ENCODE peak calls at places on chromosomes 5 and 9, in four cellular contexts. One of them, this sample, is unnamed.

GRCh38 chr5:7873216-7873615 is 4.3 kb downstream of the MTRR start:
- DNase-seq in thyroid gland: no peak
- DNase-seq in hepatocyte: no peak
- DNase-seq in Peyer's patch: no peak
- DNase-seq in this sample: no peak

GRCh38 chr5:94471496-94471895 is 146.9 kb downstream of the KIAA0825 start:
- DNase-seq in thyroid gland: no peak
- DNase-seq in Peyer's patch: no peak
- DNase-seq in hepatocyte: peak
- DNase-seq in this sample: no peak

GRCh38 chr9:68725070-68725469 is 20.0 kb downstream of the PIP5K1B start:
- DNase-seq in thyroid gland: no peak
- DNase-seq in Peyer's patch: no peak
- DNase-seq in hepatocyte: no peak
- DNase-seq in this sample: no peak

GRCh38 chr9:94909250-94909894 is 182.9 kb downstream of the AOPEP start:
- DNase-seq in hepatocyte: no peak
- DNase-seq in thyroid gland: no peak
- DNase-seq in Peyer's patch: no peak
- DNase-seq in this sample: no peak

GRCh38 chr5:1658665-1659064 is 134.9 kb upstream of the LPCAT1 start:
- DNase-seq in thyroid gland: no peak
- DNase-seq in Peyer's patch: no peak
- DNase-seq in hepatocyte: no peak
- DNase-seq in this sample: no peak

GRCh38 chr9:108634669-108635462 is 220.9 kb downstream of the ACTL7B start:
- DNase-seq in Peyer's patch: no peak
- DNase-seq in thyroid gland: no peak
- DNase-seq in hepatocyte: no peak
- DNase-seq in this sample: no peak

GRCh38 chr9:120104771-120105170 is 475.2 kb downstream of the CDK5RAP2 start:
- DNase-seq in hepatocyte: no peak
- DNase-seq in Peyer's patch: no peak
- DNase-seq in thyroid gland: no peak
- DNase-seq in this sample: no peak

GRCh38 chr5:73274870-73275756 is 102.1 kb downstream of the TMEM174 start:
- DNase-seq in hepatocyte: peak
- DNase-seq in thyroid gland: no peak
- DNase-seq in Peyer's patch: no peak
- DNase-seq in this sample: no peak

GRCh38 chr5:67095346-67095871 is 101.2 kb downstream of the CD180 start:
- DNase-seq in hepatocyte: peak
- DNase-seq in thyroid gland: peak
- DNase-seq in Peyer's patch: peak
- DNase-seq in this sample: peak

GRCh38 chr5:177389368-177390169 is 5.3 kb downstream of the SLC34A1 start:
- DNase-seq in hepatocyte: peak
- DNase-seq in thyroid gland: no peak
- DNase-seq in Peyer's patch: peak
- DNase-seq in this sample: no peak

GRCh38 chr5:38112930-38113329 is 145.4 kb upstream of the EGFLAM start:
- DNase-seq in Peyer's patch: no peak
- DNase-seq in hepatocyte: no peak
- DNase-seq in thyroid gland: no peak
- DNase-seq in this sample: no peak

GRCh38 chr9:79812507-79813261 is 240.9 kb downstream of the TLE4 start:
- DNase-seq in hepatocyte: no peak
- DNase-seq in thyroid gland: no peak
- DNase-seq in Peyer's patch: peak
- DNase-seq in this sample: no peak

GRCh38 chr9:98887918-98888510 is 55.7 kb upstream of the COL15A1 start:
- DNase-seq in thyroid gland: no peak
- DNase-seq in hepatocyte: peak
- DNase-seq in Peyer's patch: no peak
- DNase-seq in this sample: no peak

GRCh38 chr5:50711280-50711679 is 44.8 kb downstream of the PARP8 start:
- DNase-seq in hepatocyte: peak
- DNase-seq in Peyer's patch: peak
- DNase-seq in thyroid gland: peak
- DNase-seq in this sample: peak

GRCh38 chr5:41794478-41794877 is 75.7 kb downstream of the OXCT1 start:
- DNase-seq in hepatocyte: peak
- DNase-seq in Peyer's patch: no peak
- DNase-seq in thyroid gland: no peak
- DNase-seq in this sample: no peak

GRCh38 chr5:3622961-3623360 is 27.3 kb downstream of the IRX1 start:
- DNase-seq in Peyer's patch: no peak
- DNase-seq in hepatocyte: no peak
- DNase-seq in thyroid gland: no peak
- DNase-seq in this sample: no peak

GRCh38 chr9:131264231-131264630 is 12.1 kb downstream of the FAM78A start:
- DNase-seq in thyroid gland: no peak
- DNase-seq in hepatocyte: no peak
- DNase-seq in Peyer's patch: no peak
- DNase-seq in this sample: no peak

GRCh38 chr9:91374939-91375338 is 13.2 kb upstream of the AUH start:
- DNase-seq in Peyer's patch: no peak
- DNase-seq in thyroid gland: no peak
- DNase-seq in hepatocyte: no peak
- DNase-seq in this sample: no peak

GRCh38 chr5:34738381-34738780 is 82.3 kb downstream of the RAI14 start:
- DNase-seq in hepatocyte: no peak
- DNase-seq in thyroid gland: no peak
- DNase-seq in Peyer's patch: no peak
- DNase-seq in this sample: peak
- H3K27ac ChIP-seq in hepatocyte: no peak
- H3K27ac ChIP-seq in thyroid gland: no peak
- H3K27ac ChIP-seq in Peyer's patch: no peak
- H3K27ac ChIP-seq in this sample: peak

GRCh38 chr5:179606071-179606909 is 17.2 kb downstream of the HNRNPH1 start:
- DNase-seq in thyroid gland: no peak
- DNase-seq in hepatocyte: no peak
- DNase-seq in Peyer's patch: no peak
- DNase-seq in this sample: no peak
- H3K27ac ChIP-seq in thyroid gland: peak
- H3K27ac ChIP-seq in hepatocyte: peak
- H3K27ac ChIP-seq in Peyer's patch: peak
- H3K27ac ChIP-seq in this sample: no peak

DNA sequence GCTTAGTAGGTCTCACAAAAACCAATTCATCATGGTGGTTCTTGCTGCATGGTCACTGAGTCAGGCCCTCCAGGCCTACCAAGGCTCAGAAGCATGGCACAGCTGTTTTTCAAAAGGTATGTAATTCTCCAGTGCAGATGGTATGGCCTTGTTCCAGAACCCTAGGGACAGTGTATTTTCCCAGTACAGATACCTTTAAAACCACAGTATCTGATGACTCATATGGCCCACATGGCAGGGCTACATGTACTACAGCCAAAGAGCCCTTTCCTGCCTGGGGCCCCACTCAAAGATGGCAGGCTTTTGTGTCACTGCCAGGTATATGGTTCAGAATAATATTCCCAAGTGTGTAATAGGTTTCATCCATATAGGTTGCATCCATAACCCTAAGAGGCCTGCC is 16.5 kb downstream of the CSF2 start:
- DNase-seq in hepatocyte: no peak
- DNase-seq in thyroid gland: no peak
- DNase-seq in Peyer's patch: no peak
- DNase-seq in this sample: no peak
- H3K27ac ChIP-seq in hepatocyte: no peak
- H3K27ac ChIP-seq in thyroid gland: no peak
- H3K27ac ChIP-seq in Peyer's patch: no peak
- H3K27ac ChIP-seq in this sample: no peak

DNA sequence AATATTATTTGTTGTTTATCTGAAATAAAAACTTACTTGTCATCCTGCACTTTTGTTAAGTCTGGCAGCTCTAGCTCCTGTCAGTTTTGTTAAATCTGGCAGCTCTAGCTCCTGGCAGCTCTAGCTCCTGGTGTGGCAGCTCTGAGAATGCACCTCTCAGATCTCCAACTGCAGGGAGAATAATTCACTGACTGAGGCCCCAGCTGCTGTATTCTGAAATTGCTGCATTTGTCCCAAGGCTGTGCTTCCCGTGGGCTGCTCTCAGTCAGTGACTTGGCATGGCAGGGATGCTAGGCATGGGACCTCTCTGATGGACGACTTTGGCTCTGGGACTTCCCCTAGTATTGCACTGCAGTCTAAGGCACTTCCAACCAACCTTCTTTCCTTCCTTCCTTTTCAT is 475.7 kb downstream of the CCDC171 start:
- DNase-seq in Peyer's patch: no peak
- DNase-seq in hepatocyte: no peak
- DNase-seq in thyroid gland: no peak
- DNase-seq in this sample: no peak
- H3K27ac ChIP-seq in Peyer's patch: no peak
- H3K27ac ChIP-seq in hepatocyte: no peak
- H3K27ac ChIP-seq in thyroid gland: no peak
- H3K27ac ChIP-seq in this sample: no peak

GRCh38 chr5:142845402-142845901 is 75.3 kb downstream of the ARHGAP26 start:
- DNase-seq in hepatocyte: no peak
- DNase-seq in Peyer's patch: no peak
- DNase-seq in thyroid gland: peak
- DNase-seq in this sample: no peak

GRCh38 chr5:142844881-142845280 is 74.7 kb downstream of the ARHGAP26 start:
- DNase-seq in hepatocyte: no peak
- DNase-seq in thyroid gland: no peak
- DNase-seq in Peyer's patch: no peak
- DNase-seq in this sample: no peak

GRCh38 chr5:142847898-142848790 is 78.0 kb downstream of the ARHGAP26 start:
- DNase-seq in hepatocyte: no peak
- DNase-seq in Peyer's patch: no peak
- DNase-seq in thyroid gland: no peak
- DNase-seq in this sample: no peak

GRCh38 chr5:142845954-142846398 is 75.8 kb downstream of the ARHGAP26 start:
- DNase-seq in Peyer's patch: no peak
- DNase-seq in thyroid gland: no peak
- DNase-seq in hepatocyte: no peak
- DNase-seq in this sample: no peak

GRCh38 chr5:142846402-142846801 is 76.2 kb downstream of the ARHGAP26 start:
- DNase-seq in Peyer's patch: no peak
- DNase-seq in thyroid gland: no peak
- DNase-seq in hepatocyte: no peak
- DNase-seq in this sample: no peak
- H3K27ac ChIP-seq in Peyer's patch: peak
- H3K27ac ChIP-seq in thyroid gland: peak
- H3K27ac ChIP-seq in hepatocyte: peak
- H3K27ac ChIP-seq in this sample: peak

GRCh38 chr9:136537896-136538598 is 7.8 kb downstream of the NOTCH1 start:
- DNase-seq in Peyer's patch: no peak
- DNase-seq in hepatocyte: no peak
- DNase-seq in thyroid gland: no peak
- DNase-seq in this sample: no peak

GRCh38 chr9:136538599-136539426 is 7.0 kb downstream of the NOTCH1 start:
- DNase-seq in thyroid gland: no peak
- DNase-seq in hepatocyte: no peak
- DNase-seq in Peyer's patch: peak
- DNase-seq in this sample: no peak

GRCh38 chr9:136541179-136541578 is 4.7 kb downstream of the NOTCH1 start:
- DNase-seq in Peyer's patch: no peak
- DNase-seq in thyroid gland: no peak
- DNase-seq in hepatocyte: no peak
- DNase-seq in this sample: no peak

GRCh38 chr9:136541709-136542108 is 4.1 kb downstream of the NOTCH1 start:
- DNase-seq in thyroid gland: no peak
- DNase-seq in hepatocyte: no peak
- DNase-seq in Peyer's patch: no peak
- DNase-seq in this sample: no peak

DNA sequence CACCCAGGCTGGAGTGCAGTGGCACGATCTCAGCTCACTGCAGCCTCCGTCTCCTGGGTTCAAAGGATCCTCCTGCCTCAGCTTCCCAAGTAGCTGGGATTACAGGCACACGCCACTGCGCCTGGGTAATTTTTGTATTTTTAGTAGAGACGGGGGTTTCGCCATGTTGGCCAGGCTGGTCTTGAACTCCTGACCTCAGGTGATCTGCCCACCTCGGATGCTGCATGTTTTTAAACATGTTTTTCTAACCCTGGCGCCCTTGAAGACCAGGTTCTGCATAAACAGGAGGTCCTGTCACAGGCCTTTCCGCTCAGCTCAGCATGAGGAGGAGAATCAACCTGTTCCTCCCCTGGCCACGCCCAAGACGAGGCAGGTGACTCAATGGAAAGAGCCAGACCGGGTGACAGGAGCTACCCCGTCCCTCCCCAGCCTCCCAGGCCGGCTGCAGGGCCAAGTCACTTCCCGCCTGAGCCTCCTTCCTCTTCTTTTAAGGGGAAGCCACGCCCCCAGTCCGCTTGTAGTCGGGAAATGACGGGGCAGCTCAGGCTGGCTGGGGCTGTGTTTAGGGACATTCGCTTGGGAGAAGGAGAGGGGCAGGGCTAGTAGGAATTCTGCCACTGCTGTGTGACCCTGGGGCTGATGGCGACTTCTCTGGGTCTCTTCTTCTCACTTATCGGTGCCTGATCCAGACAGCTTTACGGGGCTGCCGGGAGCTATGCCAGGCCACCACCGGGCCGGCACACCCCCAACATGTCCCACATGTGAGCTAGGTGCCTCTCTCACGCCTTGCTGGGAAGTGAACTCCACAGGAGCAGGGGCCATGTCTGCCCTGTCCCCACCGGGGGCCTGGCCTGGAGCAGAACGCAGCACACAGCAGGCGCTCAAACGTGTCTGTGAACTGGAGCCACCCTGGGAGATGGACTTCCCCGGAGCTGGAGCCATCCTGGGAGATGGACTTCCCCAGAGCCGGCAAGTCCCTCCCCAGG is 6.1 kb downstream of the NOTCH1 start:
- DNase-seq in hepatocyte: peak
- DNase-seq in Peyer's patch: peak
- DNase-seq in thyroid gland: peak
- DNase-seq in this sample: peak
- H3K27ac ChIP-seq in hepatocyte: no peak
- H3K27ac ChIP-seq in Peyer's patch: peak
- H3K27ac ChIP-seq in thyroid gland: peak
- H3K27ac ChIP-seq in this sample: peak